ENCODE peak calls at places on chromosomes 2 and 18, in five cellular contexts. X is choroid plexus epithelial cell; Y is activated T-helper 9 cell treated with anti-CD3 and anti-CD28 coated beads, Interleukin-2, amount 50 U/mL, for 16 hours; R is T-helper 2 cell; I is putamen. J is an unnamed sample.

GRCh38 chr18:77366725-77367641 is 117.3 kb downstream of the GALR1 start:
- DNase-seq in X (peak; percentile 87), Y (no peak), R (no peak), I (peak; percentile 63), J (no peak)

GRCh38 chr2:8676191-8676914 is 5.5 kb upstream of the ID2 start:
- DNase-seq in X (peak; percentile 62), Y (no peak), R (no peak), I (peak; percentile 91), J (no peak)

GRCh38 chr2:165801176-165801575 is 7.1 kb upstream of the GALNT3 start:
- DNase-seq in X (no peak), Y (no peak), R (no peak), I (no peak), J (no peak)

GRCh38 chr2:197088694-197089093 is 162.2 kb upstream of the PGAP1 start:
- DNase-seq in X (peak; percentile 71), Y (no peak), R (no peak), I (no peak), J (no peak)

GRCh38 chr18:33944493-33944892 is 280.2 kb downstream of the NOL4 start:
- DNase-seq in X (no peak), Y (no peak), R (no peak), I (no peak), J (no peak)

GRCh38 chr2:53028259-53028658 is 739.3 kb upstream of the CHAC2 start:
- DNase-seq in X (peak; percentile 23), Y (no peak), R (no peak), I (no peak), J (no peak)

GRCh38 chr2:105804266-105804665 is 59.6 kb downstream of the NCK2 start:
- DNase-seq in X (peak; percentile 69), Y (no peak), R (no peak), I (no peak), J (no peak)

GRCh38 chr2:231463698-231464575 is at the start of gene NCL:
- DNase-seq in X (peak; percentile 87), Y (peak; percentile 85), R (peak; percentile 87), I (peak; percentile 53), J (peak; percentile 81)

GRCh38 chr2:224217233-224217961 is 178.3 kb upstream of the SERPINE2 start:
- DNase-seq in X (no peak), Y (no peak), R (no peak), I (no peak), J (no peak)

GRCh38 chr2:39264733-39265132 is 21.0 kb upstream of the CDKL4 start:
- DNase-seq in X (no peak), Y (no peak), R (no peak), I (no peak), J (no peak)

GRCh38 chr2:35978218-35978617 is 377.4 kb upstream of the CRIM1 start:
- DNase-seq in X (no peak), Y (no peak), R (no peak), I (no peak), J (no peak)

GRCh38 chr2:136247204-136247990 is 129.4 kb upstream of the CXCR4 start:
- DNase-seq in X (no peak), Y (no peak), R (no peak), I (no peak), J (no peak)